ENCODE peak calls at places on chromosomes 3 and 15, in four cellular contexts. X, E, N and R are unnamed samples.

GRCh38 chr3:16211176-16211904 is 36.9 kb downstream of the GALNT15 start:
- DNase-seq in X (no peak), E (no peak), N (no peak), R (no peak)

GRCh38 chr3:51353131-51353530 is 32.0 kb upstream of the MANF start:
- DNase-seq in X (no peak), E (no peak), N (peak), R (no peak)

GRCh38 chr3:43155464-43156121 is 49.7 kb upstream of the POMGNT2 start:
- DNase-seq in X (no peak), E (peak), N (no peak), R (peak)

GRCh38 chr15:49927462-49927861 is 191.6 kb downstream of the ATP8B4 start:
- DNase-seq in X (no peak), E (no peak), N (no peak), R (no peak)

GRCh38 chr3:172380632-172381031 is 67.6 kb downstream of the GHSR start:
- DNase-seq in X (no peak), E (no peak), N (no peak), R (no peak)

GRCh38 chr15:28093761-28094535 is 5.2 kb downstream of the OCA2 start:
- DNase-seq in X (no peak), E (no peak), N (no peak), R (no peak)

GRCh38 chr3:16300881-16301359 is 35.9 kb downstream of the OXNAD1 start:
- DNase-seq in X (peak), E (no peak), N (peak), R (no peak)

GRCh38 chr3:16461463-16462245 is 51.8 kb downstream of the RFTN1 start:
- DNase-seq in X (no peak), E (no peak), N (no peak), R (no peak)

GRCh38 chr3:125357032-125357658 is 18.0 kb downstream of the ZNF148 start:
- DNase-seq in X (no peak), E (no peak), N (peak), R (no peak)

GRCh38 chr3:147391726-147392082 is 14.6 kb downstream of the ZIC4 start:
- DNase-seq in X (no peak), E (no peak), N (no peak), R (no peak)

GRCh38 chr3:150547045-150547753 is 612 bp downstream of the EIF2A start:
- DNase-seq in X (no peak), E (peak), N (no peak), R (no peak)

GRCh38 chr3:49135499-49135898 is 2.6 kb upstream of the LAMB2 start:
- DNase-seq in X (no peak), E (no peak), N (no peak), R (no peak)

GRCh38 chr15:57160823-57161560 is 215.3 kb upstream of the CGNL1 start:
- DNase-seq in X (no peak), E (no peak), N (no peak), R (no peak)

GRCh38 chr3:10459954-10460754 is 45.2 kb downstream of the ATP2B2 start:
- DNase-seq in X (peak), E (peak), N (peak), R (peak)

GRCh38 chr3:186722457-186722856 is 5.3 kb downstream of the KNG1 start:
- DNase-seq in X (no peak), E (peak), N (no peak), R (no peak)

GRCh38 chr3:111809196-111809595 is 49.9 kb upstream of the PHLDB2 start:
- DNase-seq in X (no peak), E (no peak), N (no peak), R (no peak)

GRCh38 chr3:72820405-72820804 is 27.8 kb downstream of the SHQ1 start:
- DNase-seq in X (no peak), E (peak), N (no peak), R (peak)

GRCh38 chr3:185204894-185205293 is 49.0 kb downstream of the EHHADH start:
- DNase-seq in X (no peak), E (no peak), N (no peak), R (no peak)